ENCODE peak calls at places on chromosomes 11 and 22, in nine cellular contexts. One of them, this sample, is unnamed.
A peak's percentile ranks its signal among the peaks of the same experiment; 100 is the strongest.

GRCh38 chr11:104061851-104062521 is 25.5 kb downstream of the DDI1 start:
- DNase-seq in fibroblast of lung: no peak
- DNase-seq in heart right ventricle: no peak
- DNase-seq in breast epithelium: peak; percentile 33
- DNase-seq in thoracic aorta: no peak
- DNase-seq in transverse colon: no peak
- DNase-seq in CD8-positive, alpha-beta T cell: no peak
- DNase-seq in K562: no peak
- DNase-seq in OCI-LY7: no peak
- DNase-seq in this sample: no peak

GRCh38 chr11:123702137-123702536 is 39.3 kb downstream of the ZNF202 start:
- DNase-seq in OCI-LY7: no peak
- DNase-seq in transverse colon: no peak
- DNase-seq in fibroblast of lung: no peak
- DNase-seq in CD8-positive, alpha-beta T cell: no peak
- DNase-seq in K562: no peak
- DNase-seq in breast epithelium: no peak
- DNase-seq in thoracic aorta: no peak
- DNase-seq in heart right ventricle: peak; percentile 17
- DNase-seq in this sample: no peak

GRCh38 chr22:39471421-39472141 is 14.8 kb downstream of the MGAT3 start:
- DNase-seq in CD8-positive, alpha-beta T cell: no peak
- DNase-seq in breast epithelium: no peak
- DNase-seq in transverse colon: peak; percentile 34
- DNase-seq in K562: no peak
- DNase-seq in heart right ventricle: peak; percentile 59
- DNase-seq in thoracic aorta: no peak
- DNase-seq in OCI-LY7: no peak
- DNase-seq in fibroblast of lung: peak; percentile 42
- DNase-seq in this sample: no peak

GRCh38 chr11:8067929-8068575 is 13.0 kb upstream of the TUB start:
- DNase-seq in CD8-positive, alpha-beta T cell: no peak
- DNase-seq in fibroblast of lung: no peak
- DNase-seq in heart right ventricle: no peak
- DNase-seq in K562: no peak
- DNase-seq in thoracic aorta: no peak
- DNase-seq in transverse colon: no peak
- DNase-seq in OCI-LY7: no peak
- DNase-seq in breast epithelium: no peak
- DNase-seq in this sample: no peak

GRCh38 chr22:46687045-46687444 is 51.0 kb downstream of the CERK start:
- DNase-seq in CD8-positive, alpha-beta T cell: no peak
- DNase-seq in K562: no peak
- DNase-seq in thoracic aorta: no peak
- DNase-seq in fibroblast of lung: no peak
- DNase-seq in OCI-LY7: no peak
- DNase-seq in heart right ventricle: peak; percentile 13
- DNase-seq in breast epithelium: no peak
- DNase-seq in transverse colon: no peak
- DNase-seq in this sample: no peak

GRCh38 chr22:20128902-20129746 is 2.5 kb upstream of the ZDHHC8 start:
- DNase-seq in transverse colon: peak; percentile 38
- DNase-seq in breast epithelium: no peak
- DNase-seq in OCI-LY7: peak; percentile 63
- DNase-seq in thoracic aorta: no peak
- DNase-seq in K562: peak; percentile 90
- DNase-seq in CD8-positive, alpha-beta T cell: peak; percentile 65
- DNase-seq in fibroblast of lung: no peak
- DNase-seq in heart right ventricle: no peak
- DNase-seq in this sample: peak; percentile 17

GRCh38 chr11:1875093-1875785 is 16.5 kb downstream of the PRR33 start:
- DNase-seq in heart right ventricle: peak; percentile 46
- DNase-seq in K562: no peak
- DNase-seq in OCI-LY7: no peak
- DNase-seq in transverse colon: peak; percentile 7
- DNase-seq in CD8-positive, alpha-beta T cell: no peak
- DNase-seq in breast epithelium: no peak
- DNase-seq in thoracic aorta: no peak
- DNase-seq in fibroblast of lung: no peak
- DNase-seq in this sample: no peak

GRCh38 chr11:102295045-102295444 is 22.2 kb upstream of the BIRC3 start:
- DNase-seq in breast epithelium: no peak
- DNase-seq in thoracic aorta: no peak
- DNase-seq in CD8-positive, alpha-beta T cell: no peak
- DNase-seq in fibroblast of lung: no peak
- DNase-seq in OCI-LY7: no peak
- DNase-seq in K562: no peak
- DNase-seq in heart right ventricle: no peak
- DNase-seq in transverse colon: no peak
- DNase-seq in this sample: no peak

GRCh38 chr11:41328324-41328723 is 131.1 kb downstream of the LRRC4C start:
- DNase-seq in fibroblast of lung: no peak
- DNase-seq in CD8-positive, alpha-beta T cell: no peak
- DNase-seq in heart right ventricle: no peak
- DNase-seq in K562: no peak
- DNase-seq in thoracic aorta: no peak
- DNase-seq in transverse colon: no peak
- DNase-seq in OCI-LY7: no peak
- DNase-seq in breast epithelium: no peak
- DNase-seq in this sample: no peak

GRCh38 chr11:132911186-132911585 is 621.1 kb downstream of the OPCML start:
- DNase-seq in heart right ventricle: no peak
- DNase-seq in breast epithelium: no peak
- DNase-seq in K562: no peak
- DNase-seq in thoracic aorta: no peak
- DNase-seq in transverse colon: no peak
- DNase-seq in OCI-LY7: no peak
- DNase-seq in CD8-positive, alpha-beta T cell: no peak
- DNase-seq in fibroblast of lung: peak; percentile 90
- DNase-seq in this sample: no peak

GRCh38 chr22:49760280-49760629 is 67.4 kb downstream of the BRD1 start:
- DNase-seq in OCI-LY7: no peak
- DNase-seq in CD8-positive, alpha-beta T cell: no peak
- DNase-seq in transverse colon: no peak
- DNase-seq in heart right ventricle: no peak
- DNase-seq in fibroblast of lung: no peak
- DNase-seq in K562: no peak
- DNase-seq in thoracic aorta: no peak
- DNase-seq in breast epithelium: no peak
- DNase-seq in this sample: no peak

GRCh38 chr11:32032478-32032877 is 58.4 kb upstream of the RCN1 start:
- DNase-seq in OCI-LY7: no peak
- DNase-seq in transverse colon: no peak
- DNase-seq in CD8-positive, alpha-beta T cell: no peak
- DNase-seq in heart right ventricle: no peak
- DNase-seq in K562: no peak
- DNase-seq in thoracic aorta: no peak
- DNase-seq in breast epithelium: no peak
- DNase-seq in fibroblast of lung: peak; percentile 12
- DNase-seq in this sample: no peak

GRCh38 chr22:38272373-38273134 is at the start of gene TMEM184B:
- DNase-seq in breast epithelium: peak; percentile 73
- DNase-seq in heart right ventricle: peak; percentile 84
- DNase-seq in transverse colon: peak; percentile 83
- DNase-seq in OCI-LY7: peak; percentile 83
- DNase-seq in CD8-positive, alpha-beta T cell: peak; percentile 78
- DNase-seq in thoracic aorta: no peak
- DNase-seq in K562: peak; percentile 95
- DNase-seq in fibroblast of lung: peak; percentile 54
- DNase-seq in this sample: no peak

GRCh38 chr22:38271927-38272372 is 860 bp downstream of the TMEM184B start:
- DNase-seq in K562: no peak
- DNase-seq in CD8-positive, alpha-beta T cell: no peak
- DNase-seq in heart right ventricle: no peak
- DNase-seq in OCI-LY7: no peak
- DNase-seq in breast epithelium: peak; percentile 68
- DNase-seq in thoracic aorta: no peak
- DNase-seq in transverse colon: peak; percentile 69
- DNase-seq in fibroblast of lung: no peak
- DNase-seq in this sample: no peak

GRCh38 chr22:38269466-38269865 is 3.3 kb downstream of the TMEM184B start:
- DNase-seq in thoracic aorta: no peak
- DNase-seq in fibroblast of lung: no peak
- DNase-seq in heart right ventricle: no peak
- DNase-seq in transverse colon: no peak
- DNase-seq in breast epithelium: no peak
- DNase-seq in K562: no peak
- DNase-seq in OCI-LY7: no peak
- DNase-seq in CD8-positive, alpha-beta T cell: no peak
- DNase-seq in this sample: no peak

GRCh38 chr22:38270091-38270972 is 2.5 kb downstream of the TMEM184B start:
- DNase-seq in K562: no peak
- DNase-seq in thoracic aorta: no peak
- DNase-seq in transverse colon: no peak
- DNase-seq in heart right ventricle: no peak
- DNase-seq in breast epithelium: no peak
- DNase-seq in CD8-positive, alpha-beta T cell: no peak
- DNase-seq in OCI-LY7: no peak
- DNase-seq in fibroblast of lung: no peak
- DNase-seq in this sample: peak; percentile 49

DNA sequence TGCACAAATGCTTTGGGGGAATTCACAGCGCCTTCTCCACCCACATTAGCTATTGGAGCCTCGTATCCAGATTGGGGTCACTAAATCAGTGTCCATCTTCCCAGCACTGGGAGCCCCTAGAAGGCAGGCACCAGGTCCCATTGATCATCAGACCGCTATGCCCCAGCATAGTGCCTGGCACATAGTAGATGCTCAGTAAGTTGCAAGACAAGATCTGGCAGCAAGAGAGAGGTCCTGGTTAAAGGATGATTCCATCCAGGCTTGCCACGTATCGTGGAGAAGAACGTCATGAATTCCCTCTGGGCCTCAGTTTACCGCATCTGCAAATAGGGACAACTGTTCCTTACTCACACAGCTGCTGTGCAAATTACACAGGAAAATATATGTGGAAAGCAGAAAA is 1.7 kb downstream of the TMEM184B start:
- DNase-seq in CD8-positive, alpha-beta T cell: no peak
- DNase-seq in OCI-LY7: no peak
- DNase-seq in thoracic aorta: no peak
- DNase-seq in breast epithelium: no peak
- DNase-seq in transverse colon: no peak
- DNase-seq in fibroblast of lung: no peak
- DNase-seq in K562: no peak
- DNase-seq in heart right ventricle: no peak
- DNase-seq in this sample: no peak
- H3K27ac ChIP-seq in CD8-positive, alpha-beta T cell: no peak overlapping the region
- H3K27ac ChIP-seq in OCI-LY7: no peak overlapping the region
- H3K27ac ChIP-seq in thoracic aorta: peak overlapping the region; percentile 94
- H3K27ac ChIP-seq in breast epithelium: peak overlapping the region; percentile 16
- H3K27ac ChIP-seq in transverse colon: peak overlapping the region; percentile 90
- H3K27ac ChIP-seq in fibroblast of lung: peak overlapping the region; percentile 23
- H3K27ac ChIP-seq in K562: no peak overlapping the region
- H3K27ac ChIP-seq in heart right ventricle: peak overlapping the region; percentile 96
- H3K27ac ChIP-seq in this sample: peak overlapping the region; percentile 98

GRCh38 chr22:31036671-31037550 is 44.2 kb upstream of the SMTN start:
- DNase-seq in K562: no peak
- DNase-seq in breast epithelium: peak; percentile 37
- DNase-seq in CD8-positive, alpha-beta T cell: peak; percentile 23
- DNase-seq in transverse colon: peak; percentile 34
- DNase-seq in fibroblast of lung: peak; percentile 33
- DNase-seq in OCI-LY7: no peak
- DNase-seq in thoracic aorta: no peak
- DNase-seq in heart right ventricle: no peak
- DNase-seq in this sample: no peak
- H3K27ac ChIP-seq in K562: no peak overlapping the region
- H3K27ac ChIP-seq in breast epithelium: peak overlapping the region; percentile 35
- H3K27ac ChIP-seq in CD8-positive, alpha-beta T cell: no peak overlapping the region
- H3K27ac ChIP-seq in transverse colon: peak overlapping the region; percentile 75
- H3K27ac ChIP-seq in fibroblast of lung: peak overlapping the region; percentile 44
- H3K27ac ChIP-seq in OCI-LY7: no peak overlapping the region
- H3K27ac ChIP-seq in thoracic aorta: peak overlapping the region; percentile 94
- H3K27ac ChIP-seq in heart right ventricle: peak overlapping the region; percentile 61
- H3K27ac ChIP-seq in this sample: no peak overlapping the region

DNA sequence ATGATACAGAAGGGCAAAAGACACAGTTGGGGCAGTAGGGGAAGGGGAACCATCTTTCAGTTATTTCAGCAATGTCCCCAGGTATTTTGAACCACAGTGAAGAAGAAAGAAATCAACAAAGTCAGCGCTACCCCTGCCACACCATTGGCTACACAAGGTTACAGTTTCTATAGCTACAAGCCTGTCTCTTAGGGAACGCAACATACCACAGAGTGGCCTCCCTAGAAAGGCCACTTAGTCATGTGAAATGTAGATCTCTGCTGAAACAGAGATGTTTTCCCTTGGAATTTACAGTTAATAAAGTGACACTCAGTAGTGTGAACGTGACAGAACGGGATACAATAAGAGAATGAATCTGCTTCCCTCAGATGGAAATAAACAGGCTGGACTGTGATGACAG is 54.6 kb downstream of the MCHR1 start:
- DNase-seq in breast epithelium: no peak
- DNase-seq in OCI-LY7: no peak
- DNase-seq in thoracic aorta: no peak
- DNase-seq in fibroblast of lung: no peak
- DNase-seq in CD8-positive, alpha-beta T cell: no peak
- DNase-seq in K562: no peak
- DNase-seq in transverse colon: no peak
- DNase-seq in heart right ventricle: no peak
- DNase-seq in this sample: no peak
- H3K27ac ChIP-seq in breast epithelium: peak overlapping the region; percentile 49
- H3K27ac ChIP-seq in OCI-LY7: no peak overlapping the region
- H3K27ac ChIP-seq in thoracic aorta: no peak overlapping the region
- H3K27ac ChIP-seq in fibroblast of lung: no peak overlapping the region
- H3K27ac ChIP-seq in CD8-positive, alpha-beta T cell: no peak overlapping the region
- H3K27ac ChIP-seq in K562: no peak overlapping the region
- H3K27ac ChIP-seq in transverse colon: no peak overlapping the region
- H3K27ac ChIP-seq in heart right ventricle: no peak overlapping the region
- H3K27ac ChIP-seq in this sample: no peak overlapping the region

GRCh38 chr22:35421121-35421520 is 21.2 kb downstream of the MCM5 start:
- DNase-seq in thoracic aorta: no peak
- DNase-seq in fibroblast of lung: no peak
- DNase-seq in CD8-positive, alpha-beta T cell: no peak
- DNase-seq in heart right ventricle: no peak
- DNase-seq in OCI-LY7: no peak
- DNase-seq in breast epithelium: no peak
- DNase-seq in transverse colon: no peak
- DNase-seq in K562: no peak
- DNase-seq in this sample: no peak

GRCh38 chr22:35418088-35418487 is 18.1 kb downstream of the MCM5 start:
- DNase-seq in breast epithelium: no peak
- DNase-seq in heart right ventricle: no peak
- DNase-seq in OCI-LY7: no peak
- DNase-seq in fibroblast of lung: no peak
- DNase-seq in transverse colon: no peak
- DNase-seq in thoracic aorta: no peak
- DNase-seq in K562: no peak
- DNase-seq in CD8-positive, alpha-beta T cell: no peak
- DNase-seq in this sample: no peak

GRCh38 chr22:35417606-35418005 is 17.7 kb downstream of the MCM5 start:
- DNase-seq in heart right ventricle: no peak
- DNase-seq in OCI-LY7: no peak
- DNase-seq in K562: no peak
- DNase-seq in fibroblast of lung: no peak
- DNase-seq in transverse colon: no peak
- DNase-seq in CD8-positive, alpha-beta T cell: no peak
- DNase-seq in breast epithelium: no peak
- DNase-seq in thoracic aorta: no peak
- DNase-seq in this sample: no peak

GRCh38 chr22:35419756-35420155 is 19.8 kb downstream of the MCM5 start:
- DNase-seq in OCI-LY7: no peak
- DNase-seq in fibroblast of lung: no peak
- DNase-seq in heart right ventricle: no peak
- DNase-seq in transverse colon: no peak
- DNase-seq in CD8-positive, alpha-beta T cell: no peak
- DNase-seq in thoracic aorta: no peak
- DNase-seq in K562: no peak
- DNase-seq in breast epithelium: no peak
- DNase-seq in this sample: no peak

GRCh38 chr22:35418726-35419125 is 18.8 kb downstream of the MCM5 start:
- DNase-seq in breast epithelium: no peak
- DNase-seq in K562: no peak
- DNase-seq in thoracic aorta: no peak
- DNase-seq in fibroblast of lung: no peak
- DNase-seq in heart right ventricle: no peak
- DNase-seq in CD8-positive, alpha-beta T cell: no peak
- DNase-seq in OCI-LY7: no peak
- DNase-seq in transverse colon: no peak
- DNase-seq in this sample: no peak
- H3K27ac ChIP-seq in breast epithelium: no peak overlapping the region
- H3K27ac ChIP-seq in K562: no peak overlapping the region
- H3K27ac ChIP-seq in thoracic aorta: no peak overlapping the region
- H3K27ac ChIP-seq in fibroblast of lung: no peak overlapping the region
- H3K27ac ChIP-seq in heart right ventricle: no peak overlapping the region
- H3K27ac ChIP-seq in CD8-positive, alpha-beta T cell: no peak overlapping the region
- H3K27ac ChIP-seq in OCI-LY7: no peak overlapping the region
- H3K27ac ChIP-seq in transverse colon: no peak overlapping the region
- H3K27ac ChIP-seq in this sample: no peak overlapping the region